ENCODE peak calls at places on chromosomes 7 and 10, in seven cellular contexts. H, P, J, A, D, T and Q are unnamed samples.

GRCh38 chr7:67371429-67372305 is 375.0 kb downstream of the TYW1 start:
- DNase-seq in J (no peak), P (peak), T (peak), H (peak), A (no peak), D (peak), Q (peak)

GRCh38 chr7:124457841-124458240 is 307.8 kb downstream of the GPR37 start:
- DNase-seq in T (no peak), D (no peak), J (no peak), P (no peak), H (no peak), A (no peak), Q (no peak)

GRCh38 chr10:92108120-92108519 is 182.8 kb downstream of the CPEB3 start:
- DNase-seq in H (no peak), T (no peak), D (no peak), P (no peak), J (no peak), A (no peak), Q (no peak)

GRCh38 chr7:64951250-64951848 is 39.5 kb downstream of the ZNF117 start:
- DNase-seq in T (no peak), J (no peak), D (peak), A (no peak), P (no peak), H (peak), Q (no peak)

GRCh38 chr10:75959209-75959608 is 527.8 kb downstream of the LRMDA start:
- DNase-seq in A (no peak), P (no peak), D (peak), H (no peak), J (no peak), T (no peak), Q (no peak)

GRCh38 chr7:12360948-12361347 is 42.7 kb downstream of the VWDE start:
- DNase-seq in A (no peak), J (no peak), P (no peak), H (no peak), D (no peak), T (no peak), Q (no peak)

GRCh38 chr7:87223666-87224065 is 4.1 kb upstream of the TMEM243 start:
- DNase-seq in H (no peak), P (no peak), J (no peak), D (no peak), A (no peak), T (no peak), Q (no peak)

GRCh38 chr7:6338551-6339274 is 66.3 kb upstream of the CYTH3 start:
- DNase-seq in A (no peak), T (no peak), P (peak), D (no peak), J (no peak), H (no peak), Q (no peak)

GRCh38 chr7:37916673-37917660 is at the start of gene SFRP4:
- DNase-seq in T (peak), A (no peak), D (peak), J (peak), P (no peak), H (peak), Q (no peak)

GRCh38 chr7:43583424-43584199 is 704 bp downstream of the STK17A start:
- DNase-seq in H (peak), D (no peak), A (peak), P (peak), J (peak), T (peak), Q (peak)

GRCh38 chr10:34966440-34966839 is 123.7 kb downstream of the CUL2 start:
- DNase-seq in H (no peak), A (no peak), D (no peak), J (no peak), T (no peak), P (no peak), Q (no peak)

GRCh38 chr7:40777913-40778312 is 643.1 kb downstream of the SUGCT start:
- DNase-seq in H (no peak), D (no peak), A (no peak), J (peak), P (no peak), T (no peak), Q (no peak)

DNA sequence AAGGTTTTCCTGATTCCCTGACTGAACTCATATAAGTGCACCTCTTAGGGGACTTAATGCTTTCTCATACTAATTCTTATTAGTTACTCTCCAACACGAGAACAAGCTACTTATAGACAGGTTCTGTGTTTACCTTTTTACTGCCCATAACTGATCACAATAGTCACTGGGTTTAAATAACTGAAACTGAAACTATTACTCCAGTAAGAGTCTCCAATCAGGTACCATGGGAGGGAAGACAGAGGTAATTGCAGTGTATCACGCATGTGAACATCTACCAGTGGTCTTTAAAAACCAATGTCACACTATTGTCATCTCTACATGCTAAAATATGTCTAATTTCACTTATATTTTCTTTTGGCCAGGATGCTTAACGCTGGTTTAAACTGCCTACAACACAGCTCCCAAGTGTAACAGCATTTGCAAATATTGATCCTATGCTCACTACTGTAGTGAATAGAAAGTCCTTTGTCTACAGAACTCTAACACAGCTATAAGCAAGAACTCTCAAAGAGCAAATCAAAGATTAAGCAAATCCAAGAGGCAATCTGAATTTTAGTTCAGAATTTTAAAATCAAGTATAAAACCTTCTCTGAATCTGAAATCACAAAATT is 3.6 kb downstream of the GDI2 start:
- DNase-seq in P (no peak), H (no peak), J (no peak), T (no peak), D (no peak), A (no peak), Q (no peak)
- TF ChIP-seq POLR2AphosphoS5 in P (no peak), H (no peak), J (no peak), T (no peak), D (no peak), A (no peak), Q (no peak)

GRCh38 chr7:30112103-30112713 is 22.6 kb upstream of the MTURN start:
- DNase-seq in J (no peak), T (no peak), D (no peak), H (no peak), P (no peak), A (no peak), Q (no peak)
- TF ChIP-seq CTCF in J (no peak), T (no peak), D (no peak), H (no peak), P (no peak), A (no peak), Q (no peak)

DNA sequence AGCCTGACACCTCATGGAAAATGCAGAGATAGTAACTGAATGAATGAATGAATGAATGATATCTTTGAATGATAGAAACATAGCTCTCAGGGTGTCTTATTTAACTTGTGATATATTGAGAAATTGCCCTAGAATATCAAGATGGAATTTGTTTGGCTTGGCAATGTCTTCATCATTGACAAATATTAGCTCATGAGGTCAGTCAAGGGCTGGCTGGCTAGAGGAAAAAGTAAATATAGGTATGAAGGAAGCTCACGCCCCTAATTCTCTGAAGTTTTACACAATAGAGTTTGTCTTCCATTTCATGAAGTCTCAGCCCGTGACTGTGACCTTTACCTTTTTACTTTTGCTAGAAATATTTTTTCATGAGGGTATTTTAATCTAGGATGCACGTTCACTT is 305.2 kb downstream of the ADARB2 start:
- DNase-seq in J (no peak), D (no peak), H (no peak), T (no peak), A (no peak), P (peak), Q (peak)
- TF ChIP-seq POLR2AphosphoS5 in J (no peak), D (no peak), H (no peak), T (no peak), A (no peak), P (no peak), Q (no peak)

DNA sequence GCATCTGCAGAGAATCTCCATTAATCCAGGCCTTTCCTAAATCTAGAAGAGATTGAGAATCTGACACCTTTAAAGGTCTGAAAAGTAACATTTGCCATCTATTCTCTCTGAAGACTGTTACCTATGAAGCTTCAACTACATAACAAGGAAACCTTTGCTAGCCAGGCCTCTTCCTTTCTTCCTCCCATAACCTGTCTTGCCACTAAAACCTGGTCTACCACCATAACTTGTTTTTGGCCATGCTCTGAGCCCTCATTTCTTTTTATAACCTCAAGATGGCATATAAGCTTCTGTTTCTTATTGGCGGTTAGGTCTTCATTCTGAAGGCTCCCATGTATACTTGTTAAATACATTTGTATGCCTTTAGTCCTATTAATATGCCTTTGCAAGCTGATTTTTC is 348.4 kb upstream of the MEOX2 start:
- DNase-seq in D (no peak), P (no peak), H (no peak), A (no peak), T (no peak), J (no peak), Q (no peak)
- TF ChIP-seq CTCF in D (no peak), P (no peak), H (no peak), A (no peak), T (no peak), J (no peak), Q (no peak)